ENCODE peak calls at places on chromosomes 11 and 22, in seven cellular contexts. A, W, S, D, N, X and P are unnamed samples.

GRCh38 chr11:76628408-76628947 is 42.1 kb downstream of the LRRC32 start:
- DNase-seq in X (no peak), N (no peak), S (no peak), A (no peak), D (peak; percentile 88), W (no peak), P (no peak)

GRCh38 chr11:110734790-110735189 is 22.6 kb upstream of the ARHGAP20 start:
- DNase-seq in W (no peak), N (no peak), D (no peak), S (no peak), X (no peak), A (no peak), P (no peak)

GRCh38 chr22:36691488-36691887 is 12.1 kb downstream of the CACNG2 start:
- DNase-seq in W (no peak), N (no peak), A (no peak), X (no peak), D (no peak), S (no peak), P (no peak)

GRCh38 chr11:109435121-109435742 is 13.2 kb downstream of the C11orf87 start:
- DNase-seq in D (no peak), S (no peak), A (no peak), W (no peak), X (no peak), N (no peak), P (no peak)

GRCh38 chr11:71221851-71222250 is 30.5 kb downstream of the SHANK2 start:
- DNase-seq in N (no peak), D (no peak), S (no peak), X (no peak), W (no peak), A (no peak), P (no peak)

GRCh38 chr11:59394186-59394585 is 32.0 kb downstream of the OR5A2 start:
- DNase-seq in W (no peak), N (no peak), S (no peak), D (no peak), A (no peak), X (no peak), P (no peak)

GRCh38 chr11:92765965-92766371 is 203.5 kb upstream of the MTNR1B start:
- DNase-seq in X (no peak), W (peak; percentile 8), S (no peak), N (peak; percentile 60), D (no peak), A (peak; percentile 79), P (no peak)

GRCh38 chr22:19143967-19144400 is 467 bp downstream of the ESS2 start:
- DNase-seq in X (no peak), S (peak; percentile 41), W (no peak), D (peak; percentile 52), A (peak; percentile 6), N (peak; percentile 52), P (no peak)

GRCh38 chr22:36194971-36195370 is 6.6 kb downstream of the APOL4 start:
- DNase-seq in N (peak; percentile 71), S (peak; percentile 49), X (peak; percentile 39), W (peak; percentile 59), A (peak; percentile 84), D (peak; percentile 30), P (peak; percentile 60)

GRCh38 chr11:1226226-1226961 is 3.5 kb downstream of the MUC5B start:
- DNase-seq in N (no peak), S (no peak), A (no peak), W (no peak), X (no peak), D (no peak), P (no peak)

GRCh38 chr11:60710482-60710881 is 11.1 kb downstream of the MS4A8 start:
- DNase-seq in X (no peak), N (no peak), S (no peak), A (no peak), W (no peak), D (no peak), P (peak; percentile 28)

GRCh38 chr11:74004694-74005615 is 3.9 kb downstream of the UCP3 start:
- DNase-seq in W (no peak), X (no peak), D (peak; percentile 81), S (no peak), N (no peak), A (no peak), P (no peak)

GRCh38 chr11:115501504-115501894 is 2.7 kb downstream of the CADM1 start:
- DNase-seq in D (no peak), A (no peak), X (no peak), W (no peak), S (no peak), N (no peak), P (no peak)

GRCh38 chr11:118274184-118274583 is 10.1 kb upstream of the MPZL2 start:
- DNase-seq in W (no peak), S (no peak), D (no peak), X (no peak), A (no peak), N (no peak), P (no peak)

GRCh38 chr22:36613958-36614357 is 85.0 kb upstream of the EIF3D start:
- DNase-seq in D (no peak), X (no peak), A (peak; percentile 17), W (no peak), S (no peak), N (no peak), P (no peak)

GRCh38 chr11:21783954-21784353 is 408.9 kb upstream of the ANO5 start:
- DNase-seq in N (no peak), D (no peak), S (no peak), X (no peak), A (no peak), W (no peak), P (no peak)

GRCh38 chr11:12625438-12626071 is 48.7 kb upstream of the TEAD1 start:
- DNase-seq in S (no peak), A (peak; percentile 61), X (no peak), N (peak; percentile 72), D (no peak), W (no peak), P (no peak)

GRCh38 chr22:19942886-19943664 is 1.5 kb upstream of the TXNRD2 start:
- DNase-seq in S (peak; percentile 12), A (peak; percentile 90), X (no peak), D (no peak), W (no peak), N (peak; percentile 77), P (no peak)

GRCh38 chr11:68691402-68691784 is 7.0 kb downstream of the GAL start:
- DNase-seq in A (no peak), N (no peak), S (no peak), X (no peak), W (no peak), D (no peak), P (no peak)

GRCh38 chr22:45454260-45454659 is 40.8 kb downstream of the RIBC2 start:
- DNase-seq in D (no peak), X (no peak), W (no peak), N (no peak), S (no peak), A (peak; percentile 14), P (no peak)

GRCh38 chr11:78476066-78476465 is 58.4 kb upstream of the GAB2 start:
- DNase-seq in X (no peak), A (no peak), W (no peak), N (no peak), S (no peak), D (no peak), P (no peak)

GRCh38 chr22:19929586-19930302 is 11.8 kb upstream of the COMT start:
- DNase-seq in W (no peak), X (no peak), D (no peak), S (no peak), N (no peak), A (no peak), P (no peak)

GRCh38 chr11:48237727-48238126 is 7.2 kb upstream of the OR4X2 start:
- DNase-seq in D (no peak), X (no peak), W (no peak), S (no peak), N (no peak), A (no peak), P (no peak)

GRCh38 chr11:62842171-62842717 is 2.9 kb upstream of the WDR74 start:
- DNase-seq in A (peak; percentile 43), W (peak; percentile 42), D (peak; percentile 66), X (no peak), N (no peak), S (no peak), P (peak; percentile 18)

GRCh38 chr11:68694404-68695297 is 10.3 kb downstream of the GAL start:
- DNase-seq in S (no peak), D (no peak), W (no peak), A (no peak), X (no peak), N (peak; percentile 53), P (no peak)

GRCh38 chr11:61152816-61153592 is 8.2 kb downstream of the VPS37C start:
- DNase-seq in A (peak; percentile 75), X (no peak), W (no peak), D (no peak), N (no peak), S (no peak), P (no peak)

GRCh38 chr22:27097933-27098332 is 440.5 kb downstream of the MIAT start:
- DNase-seq in X (no peak), N (no peak), W (no peak), A (no peak), D (no peak), S (no peak), P (no peak)

GRCh38 chr11:12787847-12788246 is 113.6 kb downstream of the TEAD1 start:
- DNase-seq in D (no peak), N (no peak), A (peak; percentile 73), W (no peak), S (no peak), X (peak; percentile 54), P (no peak)

GRCh38 chr11:118054712-118055640 is 21.9 kb upstream of the TMPRSS4 start:
- DNase-seq in W (no peak), A (no peak), D (no peak), N (no peak), X (no peak), S (no peak), P (no peak)

GRCh38 chr11:116373107-116373506 is 399.7 kb downstream of the BUD13 start:
- DNase-seq in N (no peak), A (no peak), D (no peak), W (peak; percentile 19), S (no peak), X (no peak), P (no peak)

GRCh38 chr11:64650923-64651523 is 60.0 kb downstream of the SLC22A12 start:
- DNase-seq in X (no peak), W (peak; percentile 21), N (peak; percentile 42), D (no peak), A (peak; percentile 46), S (peak; percentile 27), P (peak; percentile 53)

GRCh38 chr11:88590366-88590765 is 252.8 kb upstream of the CTSC start:
- DNase-seq in D (no peak), X (no peak), W (no peak), S (no peak), N (no peak), A (no peak), P (no peak)